ENCODE peak calls at places on chromosomes 11 and 22, in five cellular contexts. L is adrenal gland, Z is HFF-Myc, R is bronchial epithelial cell, E is ovary. C is an unnamed sample.

GRCh38 chr11:834371-835316 is 1.9 kb downstream of the CD151 start:
- DNase-seq in E (no peak), Z (no peak), R (peak; percentile 89), L (peak; percentile 89), C (peak; percentile 55)

GRCh38 chr22:21937041-21937820 is 15.4 kb downstream of the PPM1F start:
- DNase-seq in L (no peak), Z (no peak), E (no peak), R (peak; percentile 64), C (peak; percentile 74)

GRCh38 chr22:29310065-29310862 is 3.8 kb downstream of the GAS2L1 start:
- DNase-seq in E (no peak), L (no peak), R (no peak), Z (no peak), C (peak; percentile 61)

GRCh38 chr22:17121235-17122195 is at the start of gene TMEM121B:
- DNase-seq in R (no peak), E (peak; percentile 21), L (peak; percentile 61), Z (no peak), C (peak; percentile 44)

GRCh38 chr11:20158597-20159257 is 1.5 kb downstream of the DBX1 start:
- DNase-seq in R (peak; percentile 36), E (peak; percentile 17), Z (peak; percentile 21), L (peak; percentile 72), C (peak; percentile 76)

GRCh38 chr11:47248304-47248663 is 330 bp downstream of the ACP2 start:
- DNase-seq in L (no peak), Z (no peak), R (no peak), E (no peak), C (no peak)

GRCh38 chr11:37560346-37560745 is 962.3 kb upstream of the RAG2 start:
- DNase-seq in Z (no peak), E (no peak), R (peak; percentile 13), L (no peak), C (no peak)

GRCh38 chr11:130427049-130427388 is 1.4 kb downstream of the ADAMTS8 start:
- DNase-seq in Z (no peak), E (no peak), R (no peak), L (no peak), C (no peak)

GRCh38 chr11:76911415-76911808 is 50.7 kb downstream of the ACER3 start:
- DNase-seq in R (no peak), L (no peak), Z (no peak), E (no peak), C (no peak)

GRCh38 chr11:76916712-76917111 is 56.0 kb downstream of the ACER3 start:
- DNase-seq in Z (no peak), E (no peak), R (no peak), L (no peak), C (no peak)

DNA sequence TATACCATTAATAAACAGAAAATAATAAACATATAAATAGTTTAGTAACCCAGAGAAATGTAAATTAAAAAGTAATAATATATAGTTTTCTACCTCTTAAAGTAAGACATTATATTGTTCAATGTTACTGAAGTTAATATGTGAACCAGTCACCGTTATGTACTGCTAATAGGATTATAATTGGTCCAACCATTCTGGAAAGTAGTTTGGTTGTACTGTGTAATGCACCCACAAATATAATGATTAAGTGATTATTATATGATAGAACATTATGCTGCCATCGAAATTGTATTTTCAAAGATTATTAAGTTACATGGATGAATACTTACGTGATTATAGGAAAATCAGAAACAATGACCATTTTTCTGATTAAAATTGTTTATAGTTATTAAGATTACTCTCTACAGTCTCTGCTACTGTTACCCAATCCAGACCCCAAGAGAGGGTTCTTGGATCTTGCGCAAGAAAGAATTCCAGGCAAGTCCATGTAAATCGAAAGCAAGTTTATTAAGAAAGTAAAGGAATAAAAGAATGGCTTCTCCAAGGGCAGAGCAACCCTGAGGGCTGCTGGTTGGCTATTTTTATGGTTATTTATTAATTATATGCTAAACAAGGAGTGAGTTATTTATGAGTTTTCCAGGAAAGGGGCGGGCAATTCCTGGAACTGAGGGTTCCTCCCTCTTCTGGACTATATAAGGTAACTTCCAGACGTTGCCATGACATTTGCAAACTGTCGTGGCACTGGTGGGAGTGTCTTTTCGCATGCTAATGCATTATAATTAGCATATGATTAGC is 50.1 kb downstream of the ACER3 start:
- DNase-seq in E (peak; percentile 20), Z (no peak), L (peak; percentile 20), R (no peak), C (no peak)
- H3K4me3 ChIP-seq in E (no peak overlapping the region), Z (no peak overlapping the region), L (no peak overlapping the region), R (no peak overlapping the region), C (no peak overlapping the region)

DNA sequence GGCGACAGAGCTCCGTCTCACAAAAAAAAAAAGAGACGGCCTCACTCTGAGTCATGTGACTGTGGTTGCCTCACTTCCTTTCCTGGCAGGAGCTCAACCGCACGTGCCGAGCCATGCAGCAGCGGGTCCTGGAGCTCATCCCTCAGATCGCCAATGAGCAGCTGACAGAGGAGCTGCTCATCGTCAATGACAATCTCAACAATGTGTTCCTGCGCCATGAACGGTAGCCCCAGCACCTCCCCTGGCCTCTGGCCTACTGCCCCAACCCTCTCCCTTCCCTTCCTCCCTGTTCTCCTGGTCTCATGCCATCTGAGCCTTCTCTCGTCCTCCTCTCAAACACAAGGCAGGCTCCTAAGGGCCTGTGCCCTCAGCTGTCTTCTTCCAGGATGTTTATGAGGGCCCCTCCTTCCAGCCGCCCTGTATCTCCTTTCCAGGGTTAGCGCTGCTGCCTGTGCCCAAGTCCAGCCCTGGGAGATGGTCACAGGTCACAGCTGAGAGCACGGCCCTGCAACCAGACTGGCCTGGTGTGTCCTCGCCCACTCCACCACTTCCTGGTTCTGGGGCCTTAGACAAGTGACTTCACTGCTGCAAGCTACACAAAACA is 30.7 kb downstream of the TOM1 start:
- DNase-seq in E (peak; percentile 91), L (peak; percentile 82), Z (peak; percentile 67), R (peak; percentile 17), C (peak; percentile 44)
- H3K4me3 ChIP-seq in E (no peak overlapping the region), L (no peak overlapping the region), Z (no peak overlapping the region), R (no peak overlapping the region), C (no peak overlapping the region)

GRCh38 chr11:27218498-27219038 is 144.4 kb downstream of the CCDC34 start:
- DNase-seq in R (peak; percentile 65), Z (peak; percentile 41), L (no peak), E (no peak), C (no peak)
- H3K4me3 ChIP-seq in R (no peak overlapping the region), Z (no peak overlapping the region), L (no peak overlapping the region), E (no peak overlapping the region), C (no peak overlapping the region)

DNA sequence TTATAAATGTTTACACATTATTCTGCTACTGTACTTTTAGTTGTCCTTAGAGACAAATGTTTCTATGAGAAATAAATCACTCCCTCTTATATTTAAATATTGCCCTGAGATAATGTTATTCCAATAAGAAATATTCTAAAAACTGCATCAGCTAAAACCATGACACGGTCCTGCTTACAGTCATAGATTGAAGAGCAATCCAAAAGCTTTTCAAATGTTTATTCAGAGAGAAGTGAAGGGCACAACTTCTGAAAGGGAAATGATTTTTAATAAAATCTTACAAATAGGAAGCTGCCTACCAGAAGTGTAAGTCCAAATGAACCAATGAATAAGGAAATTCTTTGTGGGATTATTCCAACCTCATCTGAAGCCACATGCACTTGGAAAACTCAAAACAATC is 49.2 kb downstream of the STK33 start:
- DNase-seq in L (no peak), Z (no peak), E (no peak), R (no peak), C (no peak)
- H3K4me3 ChIP-seq in L (no peak overlapping the region), Z (no peak overlapping the region), E (no peak overlapping the region), R (no peak overlapping the region), C (no peak overlapping the region)

DNA sequence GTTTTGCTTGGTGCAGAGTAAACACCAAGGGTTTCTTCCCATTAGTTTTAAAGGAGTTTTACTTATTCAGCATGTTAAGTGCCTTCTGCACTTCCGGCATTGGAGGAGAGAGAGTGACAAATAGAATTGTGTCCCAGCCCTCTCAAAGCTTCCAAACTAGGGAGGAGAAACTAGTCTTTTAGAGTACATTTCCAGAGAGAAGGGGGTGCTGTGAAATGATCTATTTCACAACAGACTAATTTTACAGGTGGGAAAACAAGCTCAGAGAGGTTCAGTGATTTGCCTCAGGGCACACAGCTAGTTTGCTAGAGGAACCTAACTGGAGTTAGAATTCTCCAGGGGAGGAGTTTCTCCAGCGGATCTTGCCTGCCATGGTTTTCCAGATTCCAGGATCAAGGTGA is 12.6 kb downstream of the MPST start:
- DNase-seq in R (peak; percentile 45), E (no peak), L (no peak), Z (no peak), C (no peak)
- H3K4me3 ChIP-seq in R (peak overlapping the region; percentile 26), E (no peak overlapping the region), L (no peak overlapping the region), Z (no peak overlapping the region), C (no peak overlapping the region)

DNA sequence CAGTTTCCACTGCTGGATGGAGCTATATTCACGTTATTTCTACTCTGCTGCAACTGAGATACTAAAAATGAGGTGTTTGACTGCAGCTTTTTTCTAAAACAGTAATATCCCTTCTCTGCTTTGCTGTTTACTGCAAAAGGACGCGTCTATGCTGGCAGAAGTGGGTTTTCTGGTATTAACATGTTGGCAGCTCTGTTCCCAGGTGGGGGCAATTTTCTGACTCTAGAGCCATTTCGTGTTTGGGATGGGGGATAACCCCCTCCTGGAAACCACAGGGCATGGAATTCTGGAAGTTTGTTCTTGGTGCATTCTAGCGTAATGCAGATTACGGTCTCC is 4.9 kb downstream of the GRK2 start:
- DNase-seq in E (no peak), Z (no peak), R (no peak), L (no peak), C (no peak)
- H3K4me3 ChIP-seq in E (no peak overlapping the region), Z (no peak overlapping the region), R (no peak overlapping the region), L (no peak overlapping the region), C (no peak overlapping the region)

GRCh38 chr11:117514256-117514655 is 186.6 kb downstream of the CEP164 start:
- DNase-seq in Z (no peak), R (no peak), E (no peak), L (no peak), C (no peak)

GRCh38 chr11:117511483-117511934 is 183.9 kb downstream of the CEP164 start:
- DNase-seq in L (no peak), R (no peak), E (no peak), Z (no peak), C (peak; percentile 52)

GRCh38 chr11:117510646-117511045 is 183.0 kb downstream of the CEP164 start:
- DNase-seq in L (no peak), E (no peak), Z (no peak), R (no peak), C (no peak)

GRCh38 chr11:117513666-117514065 is 186.0 kb downstream of the CEP164 start:
- DNase-seq in Z (no peak), R (no peak), L (no peak), E (no peak), C (no peak)

DNA sequence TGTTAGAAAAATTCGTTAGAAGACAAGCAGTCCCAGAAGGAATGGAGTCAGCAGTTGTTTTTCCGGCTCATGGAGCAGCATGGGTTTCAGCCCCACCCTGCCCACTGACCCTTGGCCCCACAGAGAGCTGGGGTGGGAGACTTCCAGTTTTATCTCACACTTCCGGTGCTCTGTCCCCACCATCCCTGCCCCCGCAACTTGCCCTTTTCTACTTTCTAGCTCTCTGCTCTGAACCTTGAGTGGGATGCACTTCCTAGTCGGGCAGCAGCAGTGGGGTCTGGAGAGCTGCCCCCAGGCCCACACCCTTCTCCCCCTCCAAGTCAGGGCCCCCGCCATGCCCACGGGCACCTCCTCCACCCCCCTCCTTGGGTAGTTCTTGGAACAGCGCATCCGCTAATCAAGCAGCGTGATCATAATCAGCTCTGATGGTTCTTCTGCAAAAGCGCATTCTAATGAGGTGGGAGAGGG is 184.4 kb downstream of the CEP164 start:
- DNase-seq in E (no peak), L (no peak), R (no peak), Z (no peak), C (no peak)
- H3K4me3 ChIP-seq in E (no peak overlapping the region), L (no peak overlapping the region), R (no peak overlapping the region), Z (no peak overlapping the region), C (no peak overlapping the region)

C was measured in thyroid gland.